ENCODE peak calls at places on chromosomes 11 and 22, in nine cellular contexts. One of them, this sample, is unnamed.

GRCh38 chr11:20031155-20032001 is 128.9 kb downstream of the DBX1 start:
- DNase-seq in PC-3: peak; percentile 70
- DNase-seq in psoas muscle: no peak
- DNase-seq in cardiac muscle cell: no peak
- DNase-seq in GM12865: no peak
- DNase-seq in endodermal cell: peak; percentile 86
- DNase-seq in endothelial cell: no peak
- DNase-seq in GM20000: no peak
- DNase-seq in HFFc6: peak; percentile 88
- DNase-seq in this sample: no peak

GRCh38 chr11:35363246-35364100 is 55.9 kb downstream of the SLC1A2 start:
- DNase-seq in PC-3: no peak
- DNase-seq in psoas muscle: peak; percentile 79
- DNase-seq in cardiac muscle cell: no peak
- DNase-seq in GM12865: no peak
- DNase-seq in endodermal cell: no peak
- DNase-seq in endothelial cell: no peak
- DNase-seq in GM20000: no peak
- DNase-seq in HFFc6: no peak
- DNase-seq in this sample: peak; percentile 28

GRCh38 chr11:100964400-100964799 is 165.2 kb downstream of the PGR start:
- DNase-seq in PC-3: no peak
- DNase-seq in psoas muscle: no peak
- DNase-seq in cardiac muscle cell: no peak
- DNase-seq in GM12865: no peak
- DNase-seq in endodermal cell: no peak
- DNase-seq in endothelial cell: no peak
- DNase-seq in GM20000: no peak
- DNase-seq in HFFc6: no peak
- DNase-seq in this sample: no peak

GRCh38 chr11:13333456-13333957 is 55.9 kb downstream of the BMAL1 start:
- DNase-seq in PC-3: peak; percentile 95
- DNase-seq in psoas muscle: no peak
- DNase-seq in cardiac muscle cell: no peak
- DNase-seq in GM12865: peak; percentile 34
- DNase-seq in endodermal cell: no peak
- DNase-seq in endothelial cell: no peak
- DNase-seq in GM20000: no peak
- DNase-seq in HFFc6: no peak
- DNase-seq in this sample: peak; percentile 84

GRCh38 chr11:134369656-134370525 is 38.1 kb downstream of the GLB1L2 start:
- DNase-seq in PC-3: no peak
- DNase-seq in psoas muscle: peak; percentile 22
- DNase-seq in cardiac muscle cell: no peak
- DNase-seq in GM12865: no peak
- DNase-seq in endodermal cell: no peak
- DNase-seq in endothelial cell: no peak
- DNase-seq in GM20000: no peak
- DNase-seq in HFFc6: no peak
- DNase-seq in this sample: no peak

GRCh38 chr11:113504586-113504985 is 29.4 kb upstream of the DRD2 start:
- DNase-seq in PC-3: no peak
- DNase-seq in psoas muscle: no peak
- DNase-seq in cardiac muscle cell: no peak
- DNase-seq in GM12865: no peak
- DNase-seq in endodermal cell: no peak
- DNase-seq in endothelial cell: no peak
- DNase-seq in GM20000: no peak
- DNase-seq in HFFc6: no peak
- DNase-seq in this sample: no peak

GRCh38 chr11:19344661-19345518 is 104.1 kb upstream of the E2F8 start:
- DNase-seq in PC-3: peak; percentile 84
- DNase-seq in psoas muscle: peak; percentile 70
- DNase-seq in cardiac muscle cell: peak; percentile 69
- DNase-seq in GM12865: peak; percentile 54
- DNase-seq in endodermal cell: peak; percentile 94
- DNase-seq in endothelial cell: peak; percentile 52
- DNase-seq in GM20000: peak; percentile 48
- DNase-seq in HFFc6: no peak
- DNase-seq in this sample: peak; percentile 75

GRCh38 chr22:49295851-49296560 is 531.7 kb downstream of the BRD1 start:
- DNase-seq in PC-3: no peak
- DNase-seq in psoas muscle: no peak
- DNase-seq in cardiac muscle cell: no peak
- DNase-seq in GM12865: no peak
- DNase-seq in endodermal cell: peak; percentile 15
- DNase-seq in endothelial cell: no peak
- DNase-seq in GM20000: no peak
- DNase-seq in HFFc6: no peak
- DNase-seq in this sample: no peak

GRCh38 chr22:38412435-38413084 is 42.4 kb downstream of the KCNJ4 start:
- DNase-seq in PC-3: no peak
- DNase-seq in psoas muscle: peak; percentile 50
- DNase-seq in cardiac muscle cell: no peak
- DNase-seq in GM12865: no peak
- DNase-seq in endodermal cell: peak; percentile 80
- DNase-seq in endothelial cell: no peak
- DNase-seq in GM20000: peak; percentile 83
- DNase-seq in HFFc6: no peak
- DNase-seq in this sample: no peak

GRCh38 chr22:32473388-32473952 is 1.1 kb upstream of the FBXO7 start:
- DNase-seq in PC-3: peak; percentile 71
- DNase-seq in psoas muscle: no peak
- DNase-seq in cardiac muscle cell: peak; percentile 73
- DNase-seq in GM12865: peak; percentile 80
- DNase-seq in endodermal cell: peak; percentile 57
- DNase-seq in endothelial cell: peak; percentile 41
- DNase-seq in GM20000: peak; percentile 64
- DNase-seq in HFFc6: peak; percentile 66
- DNase-seq in this sample: peak; percentile 46

GRCh38 chr11:96219981-96220623 is 122.9 kb downstream of the MAML2 start:
- DNase-seq in PC-3: peak; percentile 70
- DNase-seq in psoas muscle: no peak
- DNase-seq in cardiac muscle cell: no peak
- DNase-seq in GM12865: no peak
- DNase-seq in endodermal cell: no peak
- DNase-seq in endothelial cell: no peak
- DNase-seq in GM20000: no peak
- DNase-seq in HFFc6: peak; percentile 59
- DNase-seq in this sample: peak; percentile 43

GRCh38 chr11:124119103-124119502 is 3.9 kb downstream of the VWA5A start:
- DNase-seq in PC-3: no peak
- DNase-seq in psoas muscle: no peak
- DNase-seq in cardiac muscle cell: no peak
- DNase-seq in GM12865: no peak
- DNase-seq in endodermal cell: no peak
- DNase-seq in endothelial cell: no peak
- DNase-seq in GM20000: no peak
- DNase-seq in HFFc6: no peak
- DNase-seq in this sample: no peak

GRCh38 chr22:50025993-50026392 is 13.4 kb upstream of the IL17REL start:
- DNase-seq in PC-3: no peak
- DNase-seq in psoas muscle: no peak
- DNase-seq in cardiac muscle cell: no peak
- DNase-seq in GM12865: no peak
- DNase-seq in endodermal cell: no peak
- DNase-seq in endothelial cell: no peak
- DNase-seq in GM20000: no peak
- DNase-seq in HFFc6: no peak
- DNase-seq in this sample: no peak

GRCh38 chr11:9089061-9089460 is 2.3 kb downstream of the SCUBE2 start:
- DNase-seq in PC-3: no peak
- DNase-seq in psoas muscle: no peak
- DNase-seq in cardiac muscle cell: no peak
- DNase-seq in GM12865: no peak
- DNase-seq in endodermal cell: no peak
- DNase-seq in endothelial cell: no peak
- DNase-seq in GM20000: no peak
- DNase-seq in HFFc6: no peak
- DNase-seq in this sample: no peak

GRCh38 chr11:116396332-116396731 is 376.5 kb downstream of the BUD13 start:
- DNase-seq in PC-3: no peak
- DNase-seq in psoas muscle: no peak
- DNase-seq in cardiac muscle cell: no peak
- DNase-seq in GM12865: no peak
- DNase-seq in endodermal cell: no peak
- DNase-seq in endothelial cell: no peak
- DNase-seq in GM20000: no peak
- DNase-seq in HFFc6: no peak
- DNase-seq in this sample: no peak

GRCh38 chr11:102406099-102406498 is 46.5 kb downstream of the TMEM123 start:
- DNase-seq in PC-3: no peak
- DNase-seq in psoas muscle: no peak
- DNase-seq in cardiac muscle cell: no peak
- DNase-seq in GM12865: no peak
- DNase-seq in endodermal cell: no peak
- DNase-seq in endothelial cell: no peak
- DNase-seq in GM20000: no peak
- DNase-seq in HFFc6: no peak
- DNase-seq in this sample: no peak

GRCh38 chr11:91926967-91927366 is 297.7 kb upstream of the FAT3 start:
- DNase-seq in PC-3: no peak
- DNase-seq in psoas muscle: peak; percentile 56
- DNase-seq in cardiac muscle cell: no peak
- DNase-seq in GM12865: no peak
- DNase-seq in endodermal cell: no peak
- DNase-seq in endothelial cell: no peak
- DNase-seq in GM20000: no peak
- DNase-seq in HFFc6: no peak
- DNase-seq in this sample: no peak

GRCh38 chr11:6703247-6704063 is 20.3 kb upstream of the MRPL17 start:
- DNase-seq in PC-3: peak; percentile 76
- DNase-seq in psoas muscle: no peak
- DNase-seq in cardiac muscle cell: peak; percentile 58
- DNase-seq in GM12865: peak; percentile 33
- DNase-seq in endodermal cell: peak; percentile 81
- DNase-seq in endothelial cell: peak; percentile 62
- DNase-seq in GM20000: no peak
- DNase-seq in HFFc6: peak; percentile 79
- DNase-seq in this sample: peak; percentile 87
- TF ChIP-seq CTCF in PC-3: peak; percentile 77
- TF ChIP-seq CTCF in psoas muscle: peak; percentile 49
- TF ChIP-seq CTCF in cardiac muscle cell: peak; percentile 60
- TF ChIP-seq CTCF in GM12865: peak; percentile 25
- TF ChIP-seq CTCF in endodermal cell: peak; percentile 82
- TF ChIP-seq CTCF in endothelial cell: peak; percentile 47
- TF ChIP-seq CTCF in GM20000: peak; percentile 28
- TF ChIP-seq CTCF in HFFc6: peak; percentile 78
- TF ChIP-seq CTCF in this sample: peak; percentile 58

GRCh38 chr11:44493383-44493782 is 72.1 kb upstream of the CD82 start:
- DNase-seq in PC-3: no peak
- DNase-seq in psoas muscle: no peak
- DNase-seq in cardiac muscle cell: no peak
- DNase-seq in GM12865: no peak
- DNase-seq in endodermal cell: no peak
- DNase-seq in endothelial cell: no peak
- DNase-seq in GM20000: no peak
- DNase-seq in HFFc6: no peak
- DNase-seq in this sample: no peak

GRCh38 chr11:44498524-44498923 is 66.9 kb upstream of the CD82 start:
- DNase-seq in PC-3: no peak
- DNase-seq in psoas muscle: no peak
- DNase-seq in cardiac muscle cell: no peak
- DNase-seq in GM12865: no peak
- DNase-seq in endodermal cell: no peak
- DNase-seq in endothelial cell: no peak
- DNase-seq in GM20000: no peak
- DNase-seq in HFFc6: no peak
- DNase-seq in this sample: no peak

GRCh38 chr11:44496391-44496790 is 69.1 kb upstream of the CD82 start:
- DNase-seq in PC-3: no peak
- DNase-seq in psoas muscle: no peak
- DNase-seq in cardiac muscle cell: no peak
- DNase-seq in GM12865: no peak
- DNase-seq in endodermal cell: peak; percentile 75
- DNase-seq in endothelial cell: no peak
- DNase-seq in GM20000: no peak
- DNase-seq in HFFc6: no peak
- DNase-seq in this sample: no peak

GRCh38 chr11:44497995-44498394 is 67.5 kb upstream of the CD82 start:
- DNase-seq in PC-3: no peak
- DNase-seq in psoas muscle: no peak
- DNase-seq in cardiac muscle cell: no peak
- DNase-seq in GM12865: no peak
- DNase-seq in endodermal cell: no peak
- DNase-seq in endothelial cell: no peak
- DNase-seq in GM20000: no peak
- DNase-seq in HFFc6: no peak
- DNase-seq in this sample: no peak

GRCh38 chr11:44493929-44494328 is 71.5 kb upstream of the CD82 start:
- DNase-seq in PC-3: no peak
- DNase-seq in psoas muscle: no peak
- DNase-seq in cardiac muscle cell: peak; percentile 22
- DNase-seq in GM12865: no peak
- DNase-seq in endodermal cell: no peak
- DNase-seq in endothelial cell: no peak
- DNase-seq in GM20000: no peak
- DNase-seq in HFFc6: no peak
- DNase-seq in this sample: no peak
- TF ChIP-seq CTCF in PC-3: no peak
- TF ChIP-seq CTCF in psoas muscle: no peak
- TF ChIP-seq CTCF in cardiac muscle cell: no peak
- TF ChIP-seq CTCF in GM12865: no peak
- TF ChIP-seq CTCF in endodermal cell: no peak
- TF ChIP-seq CTCF in endothelial cell: no peak
- TF ChIP-seq CTCF in GM20000: no peak
- TF ChIP-seq CTCF in HFFc6: no peak
- TF ChIP-seq CTCF in this sample: no peak

DNA sequence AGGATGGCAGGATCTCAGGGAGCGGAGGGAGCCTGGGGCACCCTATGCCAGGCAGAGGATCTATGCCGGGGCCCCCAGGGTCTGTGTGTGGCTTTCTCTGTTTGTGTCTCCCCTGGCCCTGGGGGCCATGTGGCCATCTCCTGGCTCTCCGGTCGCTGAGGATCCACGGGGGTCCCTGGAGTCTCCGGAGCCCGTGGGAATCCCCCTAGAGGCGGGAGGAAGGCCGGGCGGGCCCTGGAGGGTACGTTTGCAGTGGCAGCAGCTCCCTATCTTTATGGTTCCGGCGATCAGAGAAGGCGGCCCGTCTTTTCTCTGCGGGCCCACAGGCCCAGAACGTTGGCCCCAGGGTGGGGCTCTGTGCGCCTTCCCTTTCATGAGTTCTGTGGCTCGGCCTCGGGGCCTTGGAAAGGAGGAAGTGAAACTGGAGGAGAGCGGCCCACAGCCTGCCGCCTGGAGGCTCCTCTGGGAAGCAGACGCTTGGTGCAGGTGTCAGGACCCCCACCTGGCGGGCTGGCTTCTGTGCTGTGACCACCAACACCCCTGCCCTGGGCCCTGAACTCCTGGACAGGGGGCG is 82.1 kb downstream of the KCNQ1 start:
- DNase-seq in PC-3: no peak
- DNase-seq in psoas muscle: peak; percentile 68
- DNase-seq in cardiac muscle cell: no peak
- DNase-seq in GM12865: peak; percentile 65
- DNase-seq in endodermal cell: peak; percentile 68
- DNase-seq in endothelial cell: no peak
- DNase-seq in GM20000: peak; percentile 78
- DNase-seq in HFFc6: no peak
- DNase-seq in this sample: no peak
- TF ChIP-seq CTCF in PC-3: no peak
- TF ChIP-seq CTCF in psoas muscle: no peak
- TF ChIP-seq CTCF in cardiac muscle cell: no peak
- TF ChIP-seq CTCF in GM12865: peak; percentile 30
- TF ChIP-seq CTCF in endodermal cell: peak; percentile 67
- TF ChIP-seq CTCF in endothelial cell: no peak
- TF ChIP-seq CTCF in GM20000: no peak
- TF ChIP-seq CTCF in HFFc6: peak; percentile 31
- TF ChIP-seq CTCF in this sample: no peak

GRCh38 chr22:24178502-24179440 is 2.5 kb upstream of the SUSD2 start:
- DNase-seq in PC-3: no peak
- DNase-seq in psoas muscle: no peak
- DNase-seq in cardiac muscle cell: no peak
- DNase-seq in GM12865: peak; percentile 20
- DNase-seq in endodermal cell: peak; percentile 76
- DNase-seq in endothelial cell: no peak
- DNase-seq in GM20000: no peak
- DNase-seq in HFFc6: no peak
- DNase-seq in this sample: no peak
- TF ChIP-seq CTCF in PC-3: peak; percentile 55
- TF ChIP-seq CTCF in psoas muscle: no peak
- TF ChIP-seq CTCF in cardiac muscle cell: peak; percentile 42
- TF ChIP-seq CTCF in GM12865: peak; percentile 14
- TF ChIP-seq CTCF in endodermal cell: peak; percentile 75
- TF ChIP-seq CTCF in endothelial cell: peak; percentile 19
- TF ChIP-seq CTCF in GM20000: peak; percentile 24
- TF ChIP-seq CTCF in HFFc6: peak; percentile 70
- TF ChIP-seq CTCF in this sample: no peak